ENCODE peak calls at places on chromosomes 4 and X, in seven cellular contexts. A, T, U, M, B, H and F are unnamed samples.

GRCh38 chrX:14095702-14096101 is 66.0 kb upstream of the GEMIN8 start:
- DNase-seq in A (peak), T (no peak), U (peak), M (peak), B (peak), H (peak), F (no peak)

GRCh38 chr4:83855044-83855443 is 319.1 kb downstream of the GPAT3 start:
- DNase-seq in A (no peak), T (no peak), U (no peak), M (peak), B (peak), H (no peak), F (no peak)

GRCh38 chrX:80808160-80808735 is 1.4 kb downstream of the BRWD3 start:
- DNase-seq in A (peak), T (no peak), U (peak), M (peak), B (peak), H (peak), F (peak)

GRCh38 chr4:57078685-57079521 is 31.3 kb downstream of the IGFBP7 start:
- DNase-seq in A (no peak), T (no peak), U (no peak), M (no peak), B (no peak), H (no peak), F (no peak)

GRCh38 chr4:166228112-166228511 is 355.1 kb downstream of the TLL1 start:
- DNase-seq in A (no peak), T (peak), U (no peak), M (no peak), B (no peak), H (no peak), F (no peak)

GRCh38 chr4:126860308-126860707 is 772.4 kb upstream of the INTU start:
- DNase-seq in A (no peak), T (peak), U (no peak), M (no peak), B (no peak), H (no peak), F (no peak)

GRCh38 chrX:15814811-15815210 is 24.5 kb downstream of the ZRSR2 start:
- DNase-seq in A (no peak), T (no peak), U (no peak), M (no peak), B (no peak), H (no peak), F (no peak)

GRCh38 chrX:105460366-105460765 is 239.9 kb upstream of the TEX13A start:
- DNase-seq in A (no peak), T (no peak), U (no peak), M (no peak), B (no peak), H (no peak), F (no peak)

GRCh38 chr4:55311792-55312490 is 34.1 kb upstream of the SRD5A3 start:
- DNase-seq in A (no peak), T (no peak), U (no peak), M (no peak), B (no peak), H (no peak), F (no peak)

GRCh38 chrX:119474615-119475388 is 6.6 kb downstream of the SLC25A5 start:
- DNase-seq in A (no peak), T (no peak), U (no peak), M (no peak), B (no peak), H (no peak), F (no peak)

GRCh38 chrX:152641996-152642395 is 4.3 kb downstream of the GABRQ start:
- DNase-seq in A (peak), T (no peak), U (no peak), M (peak), B (no peak), H (no peak), F (no peak)

GRCh38 chr4:90226734-90227133 is 99.5 kb downstream of the CCSER1 start:
- DNase-seq in A (no peak), T (no peak), U (no peak), M (peak), B (no peak), H (no peak), F (no peak)

GRCh38 chrX:20409991-20410390 is 143.3 kb upstream of the RPS6KA3 start:
- DNase-seq in A (no peak), T (no peak), U (no peak), M (no peak), B (no peak), H (no peak), F (no peak)

GRCh38 chr4:55291227-55291629 is 54.8 kb upstream of the SRD5A3 start:
- DNase-seq in A (no peak), T (no peak), U (no peak), M (no peak), B (peak), H (no peak), F (no peak)

GRCh38 chrX:110146521-110146920 is 143.6 kb downstream of the TMEM164 start:
- DNase-seq in A (peak), T (no peak), U (peak), M (peak), B (peak), H (no peak), F (no peak)

GRCh38 chrX:118347131-118347530 is 1.2 kb downstream of the WDR44 start:
- DNase-seq in A (no peak), T (no peak), U (no peak), M (peak), B (peak), H (no peak), F (no peak)

GRCh38 chrX:150643271-150643670 is 49.9 kb upstream of the MTMR1 start:
- DNase-seq in A (no peak), T (no peak), U (no peak), M (peak), B (peak), H (no peak), F (no peak)

GRCh38 chr4:153296424-153296823 is 48.1 kb upstream of the MND1 start:
- DNase-seq in A (no peak), T (no peak), U (no peak), M (no peak), B (peak), H (no peak), F (no peak)

GRCh38 chrX:21382715-21383114 is 8.5 kb downstream of the CNKSR2 start:
- DNase-seq in A (no peak), T (no peak), U (no peak), M (peak), B (no peak), H (no peak), F (no peak)

GRCh38 chrX:153953892-153954617 is 9.6 kb upstream of the RENBP start:
- DNase-seq in A (no peak), T (no peak), U (no peak), M (no peak), B (no peak), H (no peak), F (no peak)

GRCh38 chrX:109890910-109891502 is 111.9 kb upstream of the TMEM164 start:
- DNase-seq in A (peak), T (no peak), U (peak), M (peak), B (peak), H (peak), F (peak)

GRCh38 chr4:40998680-40999358 is 215.5 kb downstream of the APBB2 start:
- DNase-seq in A (no peak), T (no peak), U (no peak), M (peak), B (peak), H (no peak), F (no peak)